ENCODE peak calls at places on chromosomes 4 and X, in seven cellular contexts. One of them, this sample, is unnamed.

GRCh38 chr4:138910914-138911336 is 104.7 kb upstream of the NOCT start:
- DNase-seq in EH: peak
- DNase-seq in Calu3: peak
- DNase-seq in stimulated activated effector memory CD8-positive, alpha-beta T cell treated with anti-CD3 and anti-CD28 coated beads, Interleukin-12 subunit alpha, Interleukin-12 subunit beta, amount 100 ng/mL, for 72 hours: no peak
- DNase-seq in mesothelial cell of epicardium: peak
- DNase-seq in lower lobe of right lung: peak
- DNase-seq in ELF-1: peak
- DNase-seq in this sample: peak

GRCh38 chr4:15737255-15737654 is 34.4 kb downstream of the BST1 start:
- DNase-seq in ELF-1: no peak
- DNase-seq in lower lobe of right lung: no peak
- DNase-seq in mesothelial cell of epicardium: no peak
- DNase-seq in EH: no peak
- DNase-seq in Calu3: no peak
- DNase-seq in stimulated activated effector memory CD8-positive, alpha-beta T cell treated with anti-CD3 and anti-CD28 coated beads, Interleukin-12 subunit alpha, Interleukin-12 subunit beta, amount 100 ng/mL, for 72 hours: no peak
- DNase-seq in this sample: no peak

GRCh38 chr4:61442936-61443335 is 242.8 kb downstream of the ADGRL3 start:
- DNase-seq in ELF-1: no peak
- DNase-seq in lower lobe of right lung: no peak
- DNase-seq in mesothelial cell of epicardium: no peak
- DNase-seq in EH: no peak
- DNase-seq in stimulated activated effector memory CD8-positive, alpha-beta T cell treated with anti-CD3 and anti-CD28 coated beads, Interleukin-12 subunit alpha, Interleukin-12 subunit beta, amount 100 ng/mL, for 72 hours: no peak
- DNase-seq in Calu3: no peak
- DNase-seq in this sample: no peak

GRCh38 chr4:51943221-51943620 is 76.9 kb downstream of the LRRC66 start:
- DNase-seq in mesothelial cell of epicardium: no peak
- DNase-seq in lower lobe of right lung: no peak
- DNase-seq in ELF-1: no peak
- DNase-seq in Calu3: no peak
- DNase-seq in stimulated activated effector memory CD8-positive, alpha-beta T cell treated with anti-CD3 and anti-CD28 coated beads, Interleukin-12 subunit alpha, Interleukin-12 subunit beta, amount 100 ng/mL, for 72 hours: no peak
- DNase-seq in EH: peak
- DNase-seq in this sample: peak

GRCh38 chr4:65645185-65645584 is 25.1 kb downstream of the EPHA5 start:
- DNase-seq in ELF-1: no peak
- DNase-seq in Calu3: no peak
- DNase-seq in lower lobe of right lung: no peak
- DNase-seq in mesothelial cell of epicardium: no peak
- DNase-seq in EH: no peak
- DNase-seq in stimulated activated effector memory CD8-positive, alpha-beta T cell treated with anti-CD3 and anti-CD28 coated beads, Interleukin-12 subunit alpha, Interleukin-12 subunit beta, amount 100 ng/mL, for 72 hours: no peak
- DNase-seq in this sample: no peak

GRCh38 chr4:186148335-186148975 is 42.9 kb upstream of the CYP4V2 start:
- DNase-seq in EH: no peak
- DNase-seq in ELF-1: no peak
- DNase-seq in mesothelial cell of epicardium: no peak
- DNase-seq in Calu3: no peak
- DNase-seq in lower lobe of right lung: no peak
- DNase-seq in stimulated activated effector memory CD8-positive, alpha-beta T cell treated with anti-CD3 and anti-CD28 coated beads, Interleukin-12 subunit alpha, Interleukin-12 subunit beta, amount 100 ng/mL, for 72 hours: no peak
- DNase-seq in this sample: no peak

GRCh38 chrX:34382416-34382815 is 250.3 kb upstream of the FAM47A start:
- DNase-seq in mesothelial cell of epicardium: no peak
- DNase-seq in Calu3: peak
- DNase-seq in stimulated activated effector memory CD8-positive, alpha-beta T cell treated with anti-CD3 and anti-CD28 coated beads, Interleukin-12 subunit alpha, Interleukin-12 subunit beta, amount 100 ng/mL, for 72 hours: no peak
- DNase-seq in EH: peak
- DNase-seq in lower lobe of right lung: no peak
- DNase-seq in ELF-1: no peak
- DNase-seq in this sample: no peak

GRCh38 chrX:6448003-6448402 is 86.9 kb downstream of the VCX3A start:
- DNase-seq in mesothelial cell of epicardium: no peak
- DNase-seq in ELF-1: no peak
- DNase-seq in lower lobe of right lung: no peak
- DNase-seq in stimulated activated effector memory CD8-positive, alpha-beta T cell treated with anti-CD3 and anti-CD28 coated beads, Interleukin-12 subunit alpha, Interleukin-12 subunit beta, amount 100 ng/mL, for 72 hours: no peak
- DNase-seq in EH: no peak
- DNase-seq in Calu3: no peak
- DNase-seq in this sample: no peak

GRCh38 chrX:65587616-65588526 is 53.3 kb upstream of the LAS1L start:
- DNase-seq in mesothelial cell of epicardium: peak
- DNase-seq in ELF-1: no peak
- DNase-seq in Calu3: peak
- DNase-seq in stimulated activated effector memory CD8-positive, alpha-beta T cell treated with anti-CD3 and anti-CD28 coated beads, Interleukin-12 subunit alpha, Interleukin-12 subunit beta, amount 100 ng/mL, for 72 hours: no peak
- DNase-seq in EH: peak
- DNase-seq in lower lobe of right lung: peak
- DNase-seq in this sample: peak

GRCh38 chr4:128574706-128575105 is 234.8 kb upstream of the JADE1 start:
- DNase-seq in mesothelial cell of epicardium: no peak
- DNase-seq in ELF-1: peak
- DNase-seq in EH: peak
- DNase-seq in stimulated activated effector memory CD8-positive, alpha-beta T cell treated with anti-CD3 and anti-CD28 coated beads, Interleukin-12 subunit alpha, Interleukin-12 subunit beta, amount 100 ng/mL, for 72 hours: peak
- DNase-seq in lower lobe of right lung: peak
- DNase-seq in Calu3: peak
- DNase-seq in this sample: peak

This sample was measured in RPMI7951.